ENCODE peak calls at places on chromosome X, in five cellular contexts. N is HCT116, H is endothelial cell of umbilical vein, V is SK-N-SH, X is HepG2. G is an unnamed sample.

GRCh38 chrX:10106801-10107200 is 50.0 kb upstream of the CLCN4 start:
- DNase-seq in H (no peak), V (no peak), N (no peak), X (no peak), G (no peak)

GRCh38 chrX:103913356-103914020 is 48.9 kb upstream of the TMSB15B start:
- DNase-seq in N (no peak), X (no peak), H (no peak), V (no peak), G (no peak)

GRCh38 chrX:18146954-18147353 is 73.7 kb downstream of the BEND2 start:
- DNase-seq in V (no peak), N (no peak), X (peak), H (no peak), G (no peak)

GRCh38 chrX:123830309-123830708 is 29.5 kb upstream of the XIAP start:
- DNase-seq in X (peak), N (no peak), H (no peak), V (no peak), G (no peak)

GRCh38 chrX:118459494-118459893 is 36.1 kb upstream of the DOCK11 start:
- DNase-seq in X (peak), N (no peak), H (peak), V (peak), G (no peak)

GRCh38 chrX:7346021-7346420 is 198.1 kb upstream of the PUDP start:
- DNase-seq in X (no peak), H (no peak), V (no peak), N (no peak), G (no peak)

GRCh38 chrX:9859711-9860555 is 73.7 kb downstream of the SHROOM2 start:
- DNase-seq in H (no peak), N (no peak), X (no peak), V (no peak), G (no peak)

GRCh38 chrX:40099046-40099968 is 1.5 kb upstream of the BCOR start:
- DNase-seq in V (peak), H (no peak), N (no peak), X (no peak), G (no peak)

GRCh38 chrX:65993332-65993731 is 46.5 kb downstream of the VSIG4 start:
- DNase-seq in H (no peak), V (no peak), N (no peak), X (no peak), G (no peak)

GRCh38 chrX:34140816-34141215 is 8.7 kb upstream of the FAM47A start:
- DNase-seq in N (no peak), V (no peak), X (no peak), H (no peak), G (no peak)

GRCh38 chrX:29547877-29548276 is 667.5 kb upstream of the MAGEB2 start:
- DNase-seq in V (no peak), H (no peak), N (no peak), X (no peak), G (no peak)

GRCh38 chrX:48960291-48960690 is 2.9 kb upstream of the OTUD5 start:
- DNase-seq in N (no peak), X (no peak), V (no peak), H (no peak), G (no peak)

GRCh38 chrX:15269618-15270521 is at the start of gene ASB9:
- DNase-seq in V (peak), H (peak), N (peak), X (peak), G (no peak)

GRCh38 chrX:24113161-24113560 is 36.4 kb upstream of the ZFX start:
- DNase-seq in N (no peak), V (no peak), X (no peak), H (no peak), G (no peak)

DNA sequence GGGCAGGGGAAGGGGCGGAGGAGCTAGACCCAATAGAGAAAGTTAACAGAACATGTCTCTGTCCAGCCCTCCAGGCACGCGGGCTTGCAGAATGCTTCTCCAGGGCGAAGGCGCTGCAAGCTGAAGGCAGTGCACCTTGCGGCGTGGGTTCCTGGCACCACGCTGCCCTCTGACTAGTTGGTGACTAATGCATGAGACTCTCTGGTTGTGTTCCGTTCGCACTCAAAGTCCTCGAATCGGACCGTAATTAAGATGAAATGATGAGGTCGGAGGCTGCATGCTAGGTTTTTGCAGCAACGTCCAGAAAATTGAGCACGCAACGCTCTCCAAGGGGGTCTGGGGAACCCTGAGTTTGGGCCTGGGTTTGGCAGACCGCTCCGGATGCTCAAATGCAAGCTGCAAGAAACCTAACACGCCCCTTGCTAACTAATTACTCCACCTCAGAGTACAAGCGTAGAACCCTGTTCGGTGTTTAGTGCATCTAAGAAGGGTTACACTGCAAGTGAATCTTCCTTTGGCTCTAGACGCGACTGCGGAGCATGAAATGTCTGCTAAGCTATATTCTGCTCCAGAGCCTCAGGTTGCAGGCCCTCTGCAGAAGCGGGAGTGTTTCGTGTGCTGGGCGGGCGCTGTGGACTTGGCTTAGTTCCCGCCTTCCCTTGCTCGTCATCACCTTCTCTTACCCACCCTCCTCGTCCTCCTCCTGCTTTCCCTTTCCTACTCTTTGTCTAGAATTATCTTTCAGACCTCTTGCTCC is 57.1 kb upstream of the NKAP start:
- DNase-seq in V (no peak), H (no peak), X (no peak), N (no peak), G (no peak)
- H3K9ac ChIP-seq in V (no peak), H (no peak), X (no peak), N (no peak), G (no peak)

DNA sequence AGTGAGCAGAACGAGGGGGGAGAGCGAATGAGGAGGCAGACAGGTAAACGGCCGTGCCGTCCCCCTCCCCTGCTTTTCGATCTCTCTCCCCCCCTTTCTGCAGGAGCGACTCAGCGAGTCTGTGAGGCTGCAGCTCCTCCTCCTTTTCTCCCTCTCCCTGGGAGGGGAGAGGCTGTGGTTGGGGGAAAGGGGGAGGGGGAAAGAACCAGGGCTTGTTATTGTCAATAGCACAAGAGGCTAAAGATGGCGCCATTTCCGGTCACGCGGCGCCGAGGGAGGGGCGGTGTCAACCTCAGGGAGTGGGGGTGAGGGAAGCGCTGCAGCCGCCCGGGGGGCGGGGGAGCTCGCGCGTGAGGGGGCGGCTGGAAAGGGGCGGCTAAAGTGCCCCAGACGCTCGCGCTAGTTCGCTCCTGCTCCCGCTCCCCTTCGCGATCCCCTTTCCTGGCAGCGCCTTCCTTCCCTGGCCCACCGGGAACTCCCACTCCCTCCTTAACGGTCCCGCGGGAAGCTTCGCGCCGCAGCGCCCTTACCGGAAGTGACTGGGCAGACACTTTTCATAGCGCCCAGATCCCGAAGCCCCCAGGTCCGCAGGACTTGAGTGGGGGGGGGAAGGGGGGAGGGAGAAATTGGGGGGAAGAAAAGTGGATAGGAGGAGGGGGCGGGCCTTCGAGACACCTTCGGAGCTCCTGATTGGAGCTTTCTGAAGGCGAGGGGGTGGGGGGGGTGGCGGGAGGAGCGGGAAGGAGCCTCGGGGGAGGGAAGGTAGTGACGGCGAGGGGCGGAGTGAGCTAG is at the start of gene CUL4B:
- DNase-seq in N (peak), V (peak), H (peak), X (peak), G (peak)
- TF ChIP-seq POLR2AphosphoS5 in N (peak), V (no peak), H (peak), X (peak), G (peak)

GRCh38 chrX:126165721-126166401 is at the start of gene DCAF12L2:
- DNase-seq in N (no peak), X (no peak), V (peak), H (no peak), G (no peak)
- H3K4me3 ChIP-seq in N (no peak), X (no peak), V (peak), H (no peak), G (peak)

DNA sequence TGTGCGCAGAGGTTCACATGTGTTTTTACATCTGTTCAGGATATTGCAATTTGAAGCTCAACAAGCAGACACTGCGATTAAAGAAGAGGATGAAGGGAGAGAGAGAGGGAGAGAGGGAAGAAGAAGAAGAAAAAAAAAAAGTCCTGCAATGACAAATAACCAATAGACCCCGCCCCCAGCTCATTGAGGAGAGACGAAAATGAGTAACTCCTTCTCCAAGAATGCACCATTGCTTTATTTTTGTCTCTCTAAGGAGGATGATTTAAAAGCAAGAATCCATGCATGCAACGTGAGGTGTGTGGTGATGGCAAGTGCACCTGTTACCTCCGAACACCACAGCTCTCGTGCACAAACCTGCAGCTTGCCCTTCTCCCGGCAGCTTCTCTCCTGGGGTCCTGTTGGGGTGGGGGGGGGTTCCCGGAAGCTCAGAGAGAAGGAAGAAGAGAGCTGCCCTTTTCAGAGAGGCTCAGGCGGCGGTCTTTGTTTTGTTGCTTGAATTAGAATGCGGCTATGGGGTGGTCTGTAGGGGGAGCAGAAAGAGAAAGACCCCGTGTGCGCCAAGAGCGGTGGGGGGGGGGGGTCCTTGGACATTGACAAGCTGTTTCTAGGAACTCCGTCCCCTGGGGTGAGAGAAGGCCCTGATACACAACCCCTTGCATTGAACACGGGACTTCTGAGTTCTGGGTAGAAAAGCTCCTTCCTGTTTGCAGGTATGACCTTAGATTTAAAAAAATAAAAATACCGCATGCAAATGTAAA is 100.7 kb downstream of the CRLF2 start:
- DNase-seq in V (no peak), N (no peak), H (no peak), X (no peak), G (no peak)
- H3K9ac ChIP-seq in V (no peak), N (no peak), H (no peak), X (no peak), G (no peak)

GRCh38 chrX:41337140-41337539 is 3.2 kb downstream of the DDX3X start:
- DNase-seq in H (no peak), N (no peak), X (no peak), V (no peak), G (no peak)
- TF ChIP-seq POLR2AphosphoS5 in H (no peak), N (no peak), X (no peak), V (no peak), G (no peak)

GRCh38 chrX:153319295-153319694 is 2.3 kb downstream of the PNMA6F start:
- DNase-seq in X (no peak), H (no peak), V (no peak), N (no peak), G (no peak)

GRCh38 chrX:153317996-153318722 is 3.4 kb downstream of the PNMA6F start:
- DNase-seq in X (no peak), V (no peak), H (no peak), N (no peak), G (no peak)

GRCh38 chrX:153317306-153317705 is 4.3 kb downstream of the PNMA6F start:
- DNase-seq in N (no peak), V (no peak), X (no peak), H (no peak), G (no peak)

GRCh38 chrX:153318811-153319210 is 2.8 kb downstream of the PNMA6F start:
- DNase-seq in X (no peak), H (no peak), N (no peak), V (no peak), G (no peak)

GRCh38 chrX:153321381-153322105 is at the start of gene PNMA6F:
- DNase-seq in X (no peak), N (no peak), H (no peak), V (no peak), G (no peak)
- H3K4me3 ChIP-seq in X (no peak), N (no peak), H (no peak), V (no peak), G (no peak)

GRCh38 chrX:42955349-42955748 is 177.4 kb upstream of the PPP1R2C start:
- DNase-seq in H (no peak), V (no peak), N (no peak), X (no peak), G (no peak)
- H3K9ac ChIP-seq in H (no peak), V (no peak), N (no peak), X (no peak), G (no peak)

DNA sequence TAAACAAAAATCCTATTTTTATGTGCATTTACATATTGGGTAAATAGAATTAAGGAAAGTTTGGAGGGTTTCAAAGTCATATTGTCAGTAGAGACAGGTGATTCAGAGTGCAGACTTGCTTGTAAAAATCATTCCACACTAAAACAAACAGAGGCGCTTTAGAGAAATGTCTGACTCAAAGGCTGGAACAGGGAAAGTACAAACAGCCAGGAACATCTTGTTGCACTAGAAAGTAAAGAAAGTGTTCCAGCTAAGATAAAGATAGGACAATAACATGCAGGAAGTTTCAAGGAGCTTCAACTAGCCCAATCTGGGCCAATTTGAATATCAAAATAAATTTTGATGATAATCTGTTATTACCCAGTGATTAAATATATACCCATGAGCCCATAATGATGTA is 16.4 kb upstream of the NUDT10 start:
- DNase-seq in V (no peak), N (no peak), H (no peak), X (no peak), G (no peak)
- TF ChIP-seq POLR2AphosphoS5 in V (no peak), N (no peak), H (no peak), X (no peak), G (no peak)